ENCODE peak calls at places on chromosomes 1 and 21, in six cellular contexts. B, F, K, Z, Y and Q are unnamed samples. For H3K4me1, the result is how much of the 10 kb centered on the place peaks cover.

GRCh38 chr1:27392778-27393635 is 585 bp downstream of the GPR3 start:
- DNase-seq in Y (no peak), Z (no peak), B (no peak), F (no peak), K (no peak), Q (no peak)

GRCh38 chr1:226882187-226882586 is 11.8 kb downstream of the PSEN2 start:
- DNase-seq in Z (no peak), Y (no peak), B (no peak), F (no peak), K (no peak), Q (no peak)

GRCh38 chr1:38444311-38444710 is 397.7 kb upstream of the POU3F1 start:
- DNase-seq in B (no peak), F (no peak), Y (no peak), Z (no peak), K (no peak), Q (no peak)

GRCh38 chr1:201888282-201889033 is at the start of gene SHISA4:
- DNase-seq in K (peak), B (no peak), F (peak), Z (peak), Y (peak), Q (peak)

GRCh38 chr1:237300642-237301041 is 258.7 kb downstream of the RYR2 start:
- DNase-seq in Z (no peak), F (no peak), K (no peak), B (no peak), Y (no peak), Q (no peak)

GRCh38 chr1:38784452-38785284 is 74.9 kb downstream of the RRAGC start:
- DNase-seq in Y (no peak), B (no peak), Z (no peak), F (no peak), K (no peak), Q (no peak)

GRCh38 chr1:67840449-67840848 is 7.2 kb upstream of the GNG12 start:
- DNase-seq in Z (no peak), B (no peak), Y (no peak), F (no peak), K (no peak), Q (no peak)

GRCh38 chr1:216742625-216743024 is 19.4 kb upstream of the ESRRG start:
- DNase-seq in Z (no peak), F (no peak), B (no peak), Y (no peak), K (no peak), Q (no peak)

GRCh38 chr1:177586429-177586828 is 383.4 kb downstream of the SEC16B start:
- DNase-seq in Z (no peak), B (no peak), K (no peak), F (no peak), Y (no peak), Q (no peak)

GRCh38 chr1:9473032-9473792 is 66.1 kb upstream of the SLC25A33 start:
- DNase-seq in Z (peak), K (no peak), F (peak), Y (no peak), B (no peak), Q (peak)

GRCh38 chr1:208238710-208239517 is 5.3 kb downstream of the PLXNA2 start:
- DNase-seq in B (peak), Z (peak), F (no peak), Y (no peak), K (peak), Q (no peak)

DNA sequence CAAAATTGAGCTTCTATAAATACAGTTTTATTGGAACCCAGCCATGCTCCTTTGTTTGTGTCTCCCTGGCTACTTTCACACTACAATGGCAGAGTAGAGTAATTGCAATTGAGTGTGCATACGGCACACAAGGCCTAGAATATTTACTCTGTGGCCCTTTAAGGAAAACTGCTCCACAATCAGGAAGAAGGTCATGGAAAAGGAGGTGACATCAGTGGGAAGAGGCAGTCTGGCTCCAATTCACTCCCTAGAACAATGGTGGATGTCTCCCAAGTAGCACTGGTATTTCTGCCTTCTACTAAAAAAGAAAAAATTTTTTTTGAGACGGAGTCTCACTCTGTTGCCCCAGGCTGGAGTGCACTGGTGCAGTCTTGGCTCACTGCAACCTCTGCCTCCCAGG is 51.3 kb downstream of the KRTAP19-8 start:
- DNase-seq in B (no peak), Y (no peak), K (no peak), Z (no peak), F (no peak), Q (no peak)
- TF ChIP-seq CTCF in B (no peak), Y (no peak), K (no peak), Z (no peak), F (no peak), Q (no peak)

DNA sequence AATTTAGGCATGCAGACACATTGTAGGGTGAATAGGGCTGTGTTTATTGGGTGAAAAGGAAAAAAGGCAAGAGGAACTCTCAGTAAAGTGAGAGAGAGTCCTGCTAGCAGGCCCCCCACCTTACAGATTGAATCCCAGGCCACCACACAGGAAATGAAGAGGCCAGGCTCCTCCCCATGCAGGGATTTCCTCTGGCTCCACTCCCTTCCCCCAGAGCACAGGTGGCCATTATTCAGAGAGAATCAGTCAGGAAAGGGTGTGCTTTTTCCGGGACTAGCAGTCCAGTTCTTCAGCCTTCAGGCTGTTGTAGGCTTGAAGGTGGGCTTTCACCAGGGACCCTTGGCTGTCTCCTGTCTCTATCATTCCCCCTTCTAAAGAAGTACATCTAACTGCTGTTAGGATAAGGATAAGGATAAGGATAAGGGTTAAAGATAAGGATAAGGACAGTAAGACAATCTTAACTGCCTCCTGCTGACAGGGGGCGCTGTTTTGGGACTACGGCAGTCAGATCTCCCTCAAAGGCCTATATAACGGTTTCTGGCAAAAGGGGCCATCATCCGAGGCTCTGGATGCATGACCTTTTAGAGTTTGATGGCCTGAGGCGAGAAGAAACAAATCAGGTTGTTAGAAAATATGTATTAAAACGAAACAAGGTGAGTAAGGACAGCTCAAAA is 26.3 kb downstream of the ZNF648 start:
- DNase-seq in Y (no peak), Z (no peak), F (no peak), K (no peak), B (no peak), Q (no peak)
- H3K4me1 ChIP-seq in Y (under half), Z (under half), F (under half), K (under half), B (under half), Q (under half)

GRCh38 chr21:44484498-44485253 is 29.4 kb downstream of the LRRC3 start:
- DNase-seq in K (no peak), Z (no peak), F (no peak), Y (no peak), B (no peak), Q (no peak)
- TF ChIP-seq CTCF in K (no peak), Z (no peak), F (no peak), Y (no peak), B (no peak), Q (no peak)

GRCh38 chr1:55988963-55989452 is 590.4 kb downstream of the PLPP3 start:
- DNase-seq in K (no peak), B (no peak), Z (no peak), F (no peak), Y (no peak), Q (no peak)

GRCh38 chr1:55989971-55990370 is 589.4 kb downstream of the PLPP3 start:
- DNase-seq in B (no peak), K (no peak), Y (no peak), F (no peak), Z (no peak), Q (no peak)

GRCh38 chr1:55986003-55986402 is 593.4 kb downstream of the PLPP3 start:
- DNase-seq in F (no peak), Z (no peak), K (no peak), Y (no peak), B (no peak), Q (no peak)

GRCh38 chr1:55987491-55988255 is 591.7 kb downstream of the PLPP3 start:
- DNase-seq in Y (no peak), B (no peak), F (no peak), Z (no peak), K (no peak), Q (no peak)
- H3K4me1 ChIP-seq in Y (under half), B (under half), F (under half), Z (under half), K (under half), Q (under half)

DNA sequence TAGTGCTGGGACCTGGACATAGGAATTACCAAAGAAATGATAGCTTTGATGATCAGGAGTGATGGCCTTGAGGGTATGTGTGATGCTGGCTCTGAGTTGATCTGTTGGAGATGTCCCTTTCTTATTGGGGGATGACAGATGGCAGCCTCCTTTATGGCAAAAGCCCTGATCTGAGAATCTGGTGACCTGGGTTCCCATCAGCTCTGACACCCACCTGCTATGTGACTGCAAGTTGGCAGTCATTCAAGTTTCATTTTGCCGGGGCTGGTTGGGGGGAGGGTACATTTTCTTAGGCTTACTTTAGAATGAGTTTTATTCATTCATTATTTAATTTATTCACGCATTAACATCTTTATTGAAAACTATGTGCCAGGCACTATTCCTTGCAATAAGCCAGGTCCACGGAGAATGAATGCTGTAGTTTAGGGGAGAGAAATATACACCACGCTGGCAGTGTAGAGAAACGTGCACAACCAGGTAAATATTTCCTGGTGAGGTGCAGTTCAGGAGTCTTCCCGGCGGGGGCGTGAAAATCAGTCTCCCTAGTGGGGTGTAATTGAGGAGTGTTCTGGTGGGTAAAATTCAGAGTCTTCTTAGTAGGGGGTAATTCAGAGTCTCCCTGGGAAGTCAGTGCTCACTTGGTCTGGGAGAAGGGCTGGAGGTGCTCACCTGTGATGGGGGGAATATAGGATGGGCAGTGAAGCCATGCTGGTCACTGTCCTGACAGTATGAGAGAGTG is 401.3 kb downstream of the CAMTA1 start:
- DNase-seq in Y (no peak), F (no peak), Z (no peak), B (no peak), K (no peak), Q (no peak)
- TF ChIP-seq CTCF in Y (no peak), F (no peak), Z (peak), B (peak), K (no peak), Q (no peak)

GRCh38 chr1:85339671-85340399 is 63.4 kb upstream of the BCL10 start:
- DNase-seq in K (no peak), F (no peak), Z (no peak), B (no peak), Y (no peak), Q (no peak)
- H3K4me1 ChIP-seq in K (under half), F (under half), Z (under half), B (half or more), Y (under half), Q (under half)

GRCh38 chr1:105608713-105609112 is 1447.8 kb upstream of the PRMT6 start:
- DNase-seq in B (no peak), F (no peak), K (no peak), Y (no peak), Z (no peak), Q (no peak)
- TF ChIP-seq CTCF in B (peak), F (no peak), K (no peak), Y (no peak), Z (no peak), Q (no peak)